ENCODE peak calls at places on chromosomes 16 and 17, in four cellular contexts. A, M, T and H are unnamed samples.
A peak's percentile ranks its signal among the peaks of the same experiment; 100 is the strongest.

GRCh38 chr17:56870163-56870651 is 36.3 kb downstream of the DGKE start:
- DNase-seq in A (no peak), M (no peak), T (no peak), H (no peak)

GRCh38 chr17:38852771-38853291 is 690 bp downstream of the RPL23 start:
- DNase-seq in A (peak; percentile 34), M (no peak), T (peak; percentile 44), H (no peak)

GRCh38 chr17:21295036-21295952 is 10.8 kb downstream of the MAP2K3 start:
- DNase-seq in A (no peak), M (no peak), T (peak; percentile 59), H (peak; percentile 62)

GRCh38 chr16:4936181-4936990 is 562 bp downstream of the PPL start:
- DNase-seq in A (no peak), M (no peak), T (no peak), H (no peak)

GRCh38 chr16:66878067-66878466 is 2.2 kb upstream of the PDP2 start:
- DNase-seq in A (no peak), M (no peak), T (no peak), H (peak; percentile 62)

GRCh38 chr16:8583199-8583598 is 7.1 kb downstream of the TMEM114 start:
- DNase-seq in A (no peak), M (no peak), T (no peak), H (peak; percentile 3)

GRCh38 chr16:17414421-17414820 is 56.3 kb downstream of the XYLT1 start:
- DNase-seq in A (no peak), M (no peak), T (no peak), H (no peak)

GRCh38 chr17:41369713-41370112 is at the start of gene KRT33B:
- DNase-seq in A (no peak), M (no peak), T (no peak), H (no peak)

GRCh38 chr16:83899272-83899897 is 470 bp downstream of the MLYCD start:
- DNase-seq in A (peak; percentile 43), M (no peak), T (peak; percentile 74), H (peak; percentile 61)

GRCh38 chr16:69486724-69487123 is 62.3 kb downstream of the CYB5B start:
- DNase-seq in A (no peak), M (no peak), T (no peak), H (no peak)

GRCh38 chr16:78177218-78177617 is 77.8 kb downstream of the WWOX start:
- DNase-seq in A (no peak), M (no peak), T (no peak), H (no peak)

GRCh38 chr17:64170286-64170685 is 40.3 kb upstream of the ERN1 start:
- DNase-seq in A (no peak), M (no peak), T (no peak), H (no peak)

GRCh38 chr16:18811925-18812324 is 10.6 kb upstream of the ARL6IP1 start:
- DNase-seq in A (no peak), M (no peak), T (no peak), H (no peak)

GRCh38 chr17:49061524-49061943 is 64.3 kb downstream of the IGF2BP1 start:
- DNase-seq in A (no peak), M (no peak), T (peak; percentile 26), H (no peak)

GRCh38 chr17:38329284-38329683 is 14.5 kb downstream of the GPR179 start:
- DNase-seq in A (no peak), M (no peak), T (no peak), H (no peak)

GRCh38 chr16:81094771-81095251 is 1.4 kb downstream of the GCSH start:
- DNase-seq in A (no peak), M (no peak), T (peak; percentile 26), H (peak; percentile 36)

GRCh38 chr17:50686494-50687199 is 21.1 kb downstream of the ANKRD40 start:
- DNase-seq in A (no peak), M (peak; percentile 68), T (peak; percentile 64), H (peak; percentile 93)

GRCh38 chr17:49341356-49341755 is 20.7 kb downstream of the ZNF652 start:
- DNase-seq in A (no peak), M (no peak), T (no peak), H (no peak)

GRCh38 chr16:10708969-10709368 is 14.2 kb upstream of the TEKT5 start:
- DNase-seq in A (no peak), M (no peak), T (no peak), H (no peak)

DNA sequence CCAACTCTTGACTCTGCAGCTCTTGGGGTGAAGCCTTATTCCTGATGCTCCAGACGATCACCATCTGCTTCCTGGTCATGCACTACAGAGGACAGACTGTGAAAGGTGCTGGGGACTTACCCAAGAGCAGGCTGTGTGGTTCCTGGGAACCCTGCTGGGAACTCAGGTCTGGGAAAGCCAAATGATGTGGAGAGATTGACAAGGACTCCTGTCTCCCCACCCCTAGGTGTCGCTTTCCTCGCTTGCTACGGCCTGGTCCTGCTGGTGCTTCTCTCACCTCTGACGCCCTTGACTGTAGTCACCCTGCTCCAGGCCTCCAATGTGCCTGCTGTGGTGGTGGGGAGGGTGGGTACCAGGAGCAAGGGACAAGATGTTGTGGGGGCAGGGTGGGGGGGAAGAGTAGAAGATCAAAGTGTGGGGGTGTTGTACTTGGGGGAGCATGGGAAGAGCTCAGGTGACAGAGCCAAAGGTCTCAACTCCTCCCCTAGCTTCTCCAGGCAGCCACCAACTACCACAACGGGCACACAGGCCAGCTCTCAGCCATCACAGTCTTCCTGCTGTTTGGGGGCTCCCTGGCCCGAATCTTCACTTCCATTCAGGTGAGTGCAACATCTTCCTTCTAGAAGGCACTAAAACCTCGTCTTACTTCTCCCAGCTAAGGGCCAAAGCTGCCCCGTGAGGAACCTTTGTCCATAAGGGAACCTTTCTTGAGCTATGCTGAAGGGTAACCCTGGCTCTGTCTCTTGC is 3.0 kb downstream of the SOX15 start:
- DNase-seq in A (no peak), M (no peak), T (no peak), H (no peak)
- TF ChIP-seq CTCF in A (no peak), M (no peak), T (no peak), H (peak; percentile 11)

DNA sequence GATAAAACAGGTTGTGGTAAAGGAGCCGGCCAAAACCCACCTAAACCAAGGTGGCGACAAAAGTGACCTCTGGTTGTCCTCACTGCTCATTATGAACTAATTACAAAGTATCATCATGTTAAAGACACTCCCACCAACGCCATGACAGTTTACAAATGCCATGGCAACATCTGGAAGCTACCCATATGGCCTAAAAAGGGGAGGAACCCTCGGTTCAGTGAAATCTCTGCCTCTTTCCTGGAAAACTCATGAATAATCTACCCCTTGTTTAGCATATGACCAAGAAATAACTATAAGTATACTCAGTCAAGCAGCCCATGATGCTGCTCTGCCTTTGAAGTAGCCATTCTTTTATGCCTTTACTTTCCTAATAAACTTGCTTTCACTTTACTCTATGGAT is 72.2 kb downstream of the CYLD start:
- DNase-seq in A (no peak), M (peak; percentile 5), T (no peak), H (no peak)
- TF ChIP-seq CTCF in A (no peak), M (no peak), T (no peak), H (no peak)

GRCh38 chr17:75854881-75855309 is 240 bp downstream of the WBP2 start:
- DNase-seq in A (no peak), M (no peak), T (no peak), H (no peak)

GRCh38 chr17:75856062-75856681 is 1.0 kb upstream of the WBP2 start:
- DNase-seq in A (no peak), M (no peak), T (no peak), H (no peak)

GRCh38 chr17:75854111-75854748 is 905 bp downstream of the WBP2 start:
- DNase-seq in A (no peak), M (no peak), T (peak; percentile 78), H (peak; percentile 74)

GRCh38 chr17:75853410-75853809 is 1.7 kb downstream of the WBP2 start:
- DNase-seq in A (no peak), M (no peak), T (peak; percentile 82), H (peak; percentile 66)

DNA sequence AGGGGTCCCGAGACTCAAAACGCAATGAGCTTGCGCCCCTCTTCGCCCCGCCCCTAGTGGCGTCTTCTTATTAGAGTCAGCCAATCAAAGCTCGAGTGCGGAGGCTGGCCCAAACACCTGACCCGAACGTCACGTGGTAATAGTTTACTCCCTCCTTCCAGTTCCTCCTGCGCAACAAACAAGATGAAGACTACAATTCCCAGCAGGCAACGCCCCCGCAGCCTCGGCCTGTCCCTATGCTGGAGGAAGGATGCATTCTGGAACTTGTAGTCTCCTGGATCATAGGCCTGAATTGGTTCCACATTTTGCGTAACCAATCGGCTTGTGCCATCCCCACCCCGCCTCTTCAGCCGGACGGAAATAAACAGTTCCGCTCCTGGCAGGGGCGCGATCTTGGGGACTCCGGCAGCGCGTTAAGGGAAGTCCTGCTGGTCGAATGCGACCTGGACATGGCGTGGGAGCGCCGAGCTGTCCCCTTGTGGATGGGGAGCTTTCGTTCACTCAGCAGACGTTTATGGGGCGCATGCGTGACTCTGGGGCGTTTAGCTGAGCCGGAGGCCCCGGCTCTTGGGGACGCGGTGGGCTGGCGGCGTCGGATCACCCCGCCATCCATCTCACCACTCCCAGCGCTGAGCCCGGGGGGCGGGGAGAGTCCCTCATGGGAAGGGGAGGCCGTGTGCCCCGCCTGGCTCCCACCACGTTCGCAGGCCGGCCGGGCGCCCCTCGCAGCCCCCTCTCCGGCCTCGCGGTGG is at the start of gene WBP2:
- DNase-seq in A (peak; percentile 92), M (peak; percentile 100), T (peak; percentile 100), H (peak; percentile 100)
- TF ChIP-seq CTCF in A (peak; percentile 24), M (no peak), T (peak; percentile 60), H (peak; percentile 12)

GRCh38 chr16:2755158-2755557 is 2.7 kb downstream of the SRRM2 start:
- DNase-seq in A (no peak), M (no peak), T (no peak), H (no peak)

GRCh38 chr16:2751577-2752034 is 832 bp upstream of the SRRM2 start:
- DNase-seq in A (no peak), M (no peak), T (no peak), H (no peak)

GRCh38 chr16:2752035-2752849 is at the start of gene SRRM2:
- DNase-seq in A (peak; percentile 95), M (peak; percentile 95), T (peak; percentile 97), H (peak; percentile 96)

GRCh38 chr16:2752850-2753522 is 548 bp downstream of the SRRM2 start:
- DNase-seq in A (no peak), M (peak; percentile 66), T (peak; percentile 79), H (peak; percentile 75)

GRCh38 chr16:2753523-2754020 is 1.1 kb downstream of the SRRM2 start:
- DNase-seq in A (no peak), M (no peak), T (no peak), H (no peak)
- TF ChIP-seq CTCF in A (no peak), M (no peak), T (no peak), H (peak; percentile 18)

DNA sequence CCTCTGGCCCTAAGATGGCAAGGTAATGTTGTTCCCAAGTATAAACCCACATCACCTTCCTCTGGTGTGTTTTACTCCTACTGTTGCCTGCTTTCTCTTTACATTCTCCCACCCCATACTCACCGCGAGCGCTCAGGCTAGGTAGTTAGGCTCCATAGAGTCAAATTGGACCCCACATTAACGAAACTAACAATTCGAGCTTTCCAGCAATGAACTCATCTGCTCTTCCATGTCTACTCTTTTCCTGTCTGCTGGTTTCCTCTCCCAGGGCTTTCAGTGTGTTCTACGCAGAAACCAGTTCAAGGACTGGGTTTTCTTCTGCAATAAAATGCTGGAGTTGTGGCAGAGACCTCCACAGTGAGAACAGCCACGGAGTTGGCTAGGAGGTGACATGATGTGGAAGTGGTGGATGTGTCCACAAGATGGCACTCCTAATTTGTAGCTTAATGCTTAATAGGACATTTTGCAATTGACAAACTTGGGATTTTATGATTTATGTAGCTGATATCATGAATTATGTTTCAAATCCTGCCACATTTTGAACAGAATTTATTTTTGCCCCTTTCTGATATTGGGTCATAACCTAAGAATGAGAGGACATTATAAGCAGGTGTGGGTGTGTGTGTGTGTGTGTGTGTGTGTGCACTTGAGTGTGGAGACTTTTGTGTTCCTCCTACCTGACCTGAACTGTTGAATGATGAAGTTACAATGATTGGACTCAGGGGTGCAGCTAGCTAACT is 2.2 kb upstream of the UQCRC2 start:
- DNase-seq in A (no peak), M (no peak), T (peak; percentile 22), H (peak; percentile 25)
- TF ChIP-seq CTCF in A (no peak), M (no peak), T (peak; percentile 43), H (peak; percentile 52)